ENCODE peak calls at places on chromosomes 2 and 18, in five cellular contexts. G, D, P, O and I are unnamed samples. For H3K4me1 and H3K9me3, the result is how much of the 10 kb centered on the place peaks cover.

GRCh38 chr2:133821107-133821760 is 253.0 kb upstream of the NCKAP5 start:
- DNase-seq in G (no peak), P (no peak), D (no peak), O (no peak), I (no peak)

GRCh38 chr2:234421-234820 is 29.4 kb downstream of the SH3YL1 start:
- DNase-seq in O (no peak), P (no peak), G (no peak), D (no peak), I (no peak)

GRCh38 chr18:63303562-63303961 is 16.0 kb downstream of the BCL2 start:
- DNase-seq in P (no peak), D (no peak), G (no peak), O (no peak), I (no peak)

GRCh38 chr2:54677476-54678265 is 45.8 kb upstream of the EML6 start:
- DNase-seq in G (no peak), D (no peak), O (no peak), P (no peak), I (no peak)

GRCh38 chr18:8938817-8939216 is 163.7 kb upstream of the NDUFV2 start:
- DNase-seq in P (no peak), G (no peak), D (no peak), O (no peak), I (no peak)

GRCh38 chr2:217010173-217010572 is 150.3 kb upstream of the TNP1 start:
- DNase-seq in O (no peak), G (no peak), P (no peak), D (no peak), I (no peak)

GRCh38 chr2:98293003-98293402 is 53.3 kb upstream of the CNGA3 start:
- DNase-seq in D (no peak), G (no peak), O (no peak), P (no peak), I (no peak)

GRCh38 chr2:127721311-127721977 is 20.1 kb downstream of the SFT2D3 start:
- DNase-seq in G (no peak), O (no peak), D (no peak), P (no peak), I (no peak)

GRCh38 chr18:48124857-48125626 is 194.6 kb upstream of the SMAD2 start:
- DNase-seq in G (no peak), P (no peak), O (no peak), D (no peak), I (no peak)

GRCh38 chr2:1826188-1826905 is 82.0 kb upstream of the PXDN start:
- DNase-seq in D (no peak), G (no peak), O (no peak), P (no peak), I (no peak)

GRCh38 chr2:10042301-10043161 is 819 bp upstream of the KLF11 start:
- DNase-seq in G (peak), P (peak), D (peak), O (peak), I (no peak)

GRCh38 chr2:189247276-189247675 is 67.7 kb upstream of the COL5A2 start:
- DNase-seq in P (no peak), D (no peak), O (no peak), G (no peak), I (no peak)

GRCh38 chr2:8608411-8608954 is 73.4 kb upstream of the ID2 start:
- DNase-seq in P (no peak), O (no peak), G (no peak), D (no peak), I (no peak)

GRCh38 chr2:28250006-28250405 is 142.7 kb upstream of the FOSL2 start:
- DNase-seq in D (no peak), G (peak), O (no peak), P (no peak), I (peak)

GRCh38 chr2:180578441-180578840 is 402.0 kb upstream of the UBE2E3 start:
- DNase-seq in O (no peak), G (no peak), P (no peak), D (no peak), I (no peak)

GRCh38 chr2:36168136-36168535 is 187.4 kb upstream of the CRIM1 start:
- DNase-seq in P (no peak), D (no peak), O (no peak), G (no peak), I (no peak)

GRCh38 chr2:101830555-101830954 is 133.0 kb downstream of the MAP4K4 start:
- DNase-seq in O (no peak), D (no peak), P (no peak), G (no peak), I (no peak)
- H3K4me1 ChIP-seq in O (under half), D (half or more), P (under half), G (under half), I (under half)

GRCh38 chr18:41052625-41053024 is 902.4 kb upstream of the PIK3C3 start:
- DNase-seq in G (no peak), P (no peak), D (no peak), O (no peak), I (no peak)
- H3K4me3 ChIP-seq in G (no peak), P (no peak), D (no peak), O (no peak), I (no peak)

DNA sequence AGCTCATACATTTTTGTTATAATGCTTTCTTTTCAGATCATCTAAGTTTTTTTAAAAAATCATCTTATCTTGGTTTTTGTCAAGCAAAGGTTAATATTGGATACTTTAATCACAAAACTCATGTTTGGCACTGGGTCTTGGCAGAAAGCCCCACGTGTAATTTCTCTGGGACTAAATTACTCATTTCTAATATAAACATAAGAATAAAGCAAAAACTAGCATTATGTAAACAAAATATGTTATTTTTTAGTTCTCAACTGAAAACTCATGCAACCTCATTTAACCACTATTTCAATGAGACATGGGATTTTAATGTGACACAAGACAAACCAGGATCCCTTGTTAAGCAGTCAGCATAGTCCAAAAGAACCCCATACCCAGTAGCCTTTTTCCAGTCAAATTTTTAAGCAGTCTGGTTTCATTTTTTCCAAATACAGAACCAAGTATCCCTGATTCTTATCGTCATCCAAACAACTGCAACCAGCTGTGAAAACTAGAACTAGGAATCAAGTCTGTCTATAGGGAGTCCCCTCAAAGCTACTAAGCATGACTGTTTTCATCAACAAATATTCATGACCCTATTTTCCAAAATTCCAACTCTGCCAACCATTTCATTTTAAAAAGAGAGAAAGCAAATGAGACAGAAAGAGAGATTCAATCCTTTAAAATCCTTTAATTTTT is 27.1 kb downstream of the PID1 start:
- DNase-seq in G (no peak), O (no peak), D (no peak), P (no peak), I (no peak)
- H3K9me3 ChIP-seq in G (under half), O (under half), D (under half), P (under half), I (under half)

GRCh38 chr2:96241227-96241626 is 24.6 kb downstream of the TMEM127 start:
- DNase-seq in P (no peak), O (no peak), D (no peak), G (no peak), I (no peak)

GRCh38 chr2:96240341-96241038 is 25.3 kb downstream of the TMEM127 start:
- DNase-seq in D (no peak), O (no peak), G (no peak), P (no peak), I (no peak)

GRCh38 chr2:96239091-96239490 is 26.7 kb downstream of the TMEM127 start:
- DNase-seq in G (no peak), P (no peak), D (no peak), O (no peak), I (no peak)

GRCh38 chr2:96238266-96238665 is 27.5 kb downstream of the TMEM127 start:
- DNase-seq in D (no peak), G (peak), P (no peak), O (no peak), I (no peak)

GRCh38 chr2:96239745-96240264 is 26.0 kb downstream of the TMEM127 start:
- DNase-seq in P (no peak), G (no peak), O (no peak), D (no peak), I (no peak)
- H3K4me1 ChIP-seq in P (under half), G (under half), O (under half), D (under half), I (under half)

DNA sequence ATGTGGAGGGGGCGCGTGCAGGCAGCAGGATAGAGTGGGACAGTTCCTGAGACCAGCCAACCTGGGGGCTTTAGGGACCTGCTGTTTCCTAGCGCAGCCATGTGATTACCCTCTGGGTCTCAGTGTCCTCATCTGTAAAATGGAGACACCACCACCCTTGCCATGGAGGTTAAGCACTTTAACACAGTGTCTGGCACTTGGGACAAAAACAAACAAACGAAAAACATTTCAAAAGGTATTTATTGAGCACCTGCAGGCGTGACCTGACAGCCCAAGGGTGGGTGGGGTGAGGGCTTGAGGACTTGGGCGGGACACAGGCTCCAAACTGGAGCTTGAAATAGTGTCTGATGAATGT is 4.6 kb upstream of the CTDSP1 start:
- DNase-seq in P (no peak), O (no peak), D (no peak), G (no peak), I (no peak)
- H3K4me3 ChIP-seq in P (no peak), O (no peak), D (peak), G (no peak), I (no peak)